ENCODE peak calls at places on chromosomes 6 and 20, in four cellular contexts. U is HepG2, O is breast epithelium, N is GM12892. B is an unnamed sample.
A peak's percentile ranks its signal among the peaks of the same experiment; 100 is the strongest.

GRCh38 chr6:116447496-116448011 is 13.6 kb upstream of the CALHM6 start:
- DNase-seq in U (no peak), O (no peak), N (no peak), B (no peak)

GRCh38 chr6:80165143-80165542 is 58.7 kb downstream of the BCKDHB start:
- DNase-seq in U (no peak), O (no peak), N (no peak), B (no peak)

GRCh38 chr20:48635791-48636267 is 192.0 kb downstream of the PREX1 start:
- DNase-seq in U (peak; percentile 29), O (no peak), N (peak; percentile 78), B (peak; percentile 85)

GRCh38 chr6:44732243-44732642 is 344.7 kb downstream of the CDC5L start:
- DNase-seq in U (no peak), O (no peak), N (no peak), B (no peak)

GRCh38 chr6:169173532-169174268 is 79.9 kb downstream of the THBS2 start:
- DNase-seq in U (no peak), O (no peak), N (no peak), B (no peak)

GRCh38 chr6:12909828-12910227 is 193.3 kb downstream of the PHACTR1 start:
- DNase-seq in U (no peak), O (no peak), N (no peak), B (no peak)

GRCh38 chr6:12335131-12335527 is 45.0 kb downstream of the EDN1 start:
- DNase-seq in U (no peak), O (no peak), N (no peak), B (no peak)

GRCh38 chr6:70274338-70274737 is 28.5 kb downstream of the COL9A1 start:
- DNase-seq in U (no peak), O (no peak), N (no peak), B (no peak)

GRCh38 chr6:67933278-67933677 is 701.8 kb upstream of the ADGRB3 start:
- DNase-seq in U (no peak), O (no peak), N (no peak), B (no peak)

GRCh38 chr6:136438445-136438844 is 111.8 kb downstream of the MAP7 start:
- DNase-seq in U (no peak), O (no peak), N (no peak), B (no peak)

GRCh38 chr20:23622839-23623343 is 14.9 kb downstream of the CST3 start:
- DNase-seq in U (peak; percentile 72), O (peak; percentile 64), N (no peak), B (no peak)

DNA sequence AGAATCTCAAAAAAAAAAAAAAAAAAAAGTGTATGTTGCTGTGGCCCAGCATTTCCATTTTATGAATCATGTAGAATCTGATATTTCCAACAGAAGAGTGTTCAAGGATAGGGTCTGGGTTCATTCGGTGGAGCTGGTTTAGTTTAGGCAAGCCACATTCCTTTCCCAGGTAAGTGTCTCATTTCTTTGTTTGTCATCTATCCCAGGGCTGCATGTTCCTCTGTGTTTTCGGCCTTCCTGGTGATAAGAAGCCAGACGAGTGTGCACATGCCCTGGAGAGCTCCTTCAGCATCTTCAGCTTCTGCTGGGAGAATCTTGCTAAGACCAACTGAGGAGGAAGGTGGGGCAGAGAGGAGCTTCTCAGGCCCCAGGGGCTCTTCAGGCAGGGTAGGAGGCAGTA is 38.2 kb downstream of the NFYA start:
- DNase-seq in U (no peak), O (no peak), N (no peak), B (no peak)
- TF ChIP-seq POLR2AphosphoS5 in U (no peak), O (no peak), N (no peak), B (no peak)

GRCh38 chr6:41498968-41499599 is 47.1 kb upstream of the FOXP4 start:
- DNase-seq in U (peak; percentile 93), O (peak; percentile 83), N (no peak), B (no peak)

GRCh38 chr6:41497573-41497972 is 48.6 kb upstream of the FOXP4 start:
- DNase-seq in U (no peak), O (no peak), N (no peak), B (no peak)

GRCh38 chr6:41492261-41492891 is 53.8 kb upstream of the FOXP4 start:
- DNase-seq in U (no peak), O (no peak), N (no peak), B (no peak)

GRCh38 chr6:41497994-41498393 is 48.2 kb upstream of the FOXP4 start:
- DNase-seq in U (no peak), O (no peak), N (no peak), B (no peak)

DNA sequence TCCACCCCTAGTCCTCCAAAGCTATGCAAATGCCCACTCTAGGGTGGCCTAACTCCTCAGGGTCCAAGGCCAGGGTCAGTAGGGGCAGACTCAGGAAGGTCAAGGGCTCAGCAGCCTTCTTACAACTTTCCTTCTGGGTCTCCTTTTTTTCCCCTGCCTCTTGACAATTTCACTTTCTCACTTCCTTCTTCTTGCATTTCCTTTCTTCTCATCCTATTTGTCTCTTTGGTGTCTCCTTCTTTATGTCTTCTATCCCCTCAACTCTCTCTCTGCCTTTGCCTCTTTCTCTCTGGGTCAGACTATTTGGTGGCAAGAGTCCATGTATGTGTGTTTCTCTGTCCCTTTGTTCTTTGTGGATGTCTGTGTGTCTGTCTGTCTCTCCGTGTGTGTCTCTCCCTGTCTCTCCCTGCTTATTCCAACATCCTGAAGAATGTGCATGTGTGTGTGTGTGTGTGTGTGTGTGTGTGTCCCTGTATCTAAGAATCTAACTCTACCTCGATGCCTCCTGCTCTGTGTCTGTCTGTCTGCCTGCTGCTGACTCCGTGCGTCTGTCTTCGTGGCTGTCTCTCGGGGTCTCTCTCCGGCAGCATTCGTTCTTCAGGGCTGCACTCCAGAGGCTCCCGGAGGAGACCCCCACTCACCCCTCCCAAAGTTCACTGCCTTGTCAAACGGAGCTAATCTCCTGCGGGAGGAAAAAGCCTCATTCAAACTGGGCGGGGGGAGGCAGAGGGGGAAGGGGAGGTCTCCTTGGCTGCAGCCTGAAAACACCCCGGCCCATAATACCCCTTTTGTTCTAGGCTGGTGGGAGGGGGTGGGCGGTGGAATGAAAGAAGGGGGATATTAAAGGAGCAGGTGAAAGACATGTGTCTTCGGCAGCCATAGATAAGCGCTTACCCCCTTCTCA is 51.7 kb upstream of the FOXP4 start:
- DNase-seq in U (no peak), O (no peak), N (no peak), B (no peak)
- TF ChIP-seq POLR2A in U (no peak), O (no peak), N (no peak), B (no peak)

GRCh38 chr20:41229259-41229658 is 88.3 kb downstream of the ZHX3 start:
- DNase-seq in U (no peak), O (no peak), N (no peak), B (no peak)
- TF ChIP-seq POLR2AphosphoS5 in U (no peak), O (no peak), N (no peak), B (no peak)

DNA sequence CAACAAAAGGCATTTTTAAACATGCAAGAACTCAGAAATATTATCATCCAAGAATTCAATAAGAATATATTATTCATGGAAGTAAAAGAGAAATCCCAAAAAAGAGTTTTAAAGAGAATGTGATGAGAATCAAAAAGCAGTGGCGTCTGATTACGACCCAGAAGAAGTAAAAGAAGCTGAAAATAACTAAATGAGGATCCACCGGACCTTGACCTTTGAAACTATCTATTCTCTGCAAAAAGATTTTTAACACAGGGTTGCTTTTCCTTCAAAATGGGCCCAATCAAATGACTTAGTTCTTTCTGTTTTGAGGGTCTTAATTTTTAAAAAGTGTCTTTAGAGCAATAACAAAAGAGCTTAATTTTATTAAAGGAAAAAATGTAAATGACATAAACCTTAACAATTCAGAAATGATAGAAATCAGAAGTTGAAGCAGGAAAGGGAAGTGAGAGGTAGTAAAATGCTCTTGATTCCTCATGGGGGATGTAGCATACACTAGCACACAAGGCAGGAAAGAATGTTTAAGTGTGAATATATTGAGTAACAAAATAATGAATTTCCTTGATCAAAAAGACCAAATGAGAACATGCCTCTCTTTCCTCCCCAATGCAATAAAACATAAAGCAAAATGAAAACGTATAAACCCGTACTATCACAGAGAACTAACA is 223.1 kb upstream of the PRDM1 start:
- DNase-seq in U (no peak), O (no peak), N (no peak), B (no peak)
- TF ChIP-seq POLR2A in U (no peak), O (no peak), N (no peak), B (no peak)

GRCh38 chr6:41132254-41132653 is 21.9 kb downstream of the TREML1 start:
- DNase-seq in U (no peak), O (no peak), N (no peak), B (no peak)
- TF ChIP-seq POLR2AphosphoS5 in U (no peak), O (no peak), N (no peak), B (no peak)

GRCh38 chr6:92545861-92546260 is 873.5 kb downstream of the EPHA7 start:
- DNase-seq in U (no peak), O (no peak), N (no peak), B (no peak)
- TF ChIP-seq POLR2A in U (no peak), O (no peak), N (no peak), B (no peak)

GRCh38 chr6:1290805-1291204 is 21.1 kb upstream of the FOXQ1 start:
- DNase-seq in U (no peak), O (no peak), N (no peak), B (no peak)
- TF ChIP-seq POLR2AphosphoS5 in U (no peak), O (no peak), N (no peak), B (no peak)

GRCh38 chr20:63692436-63693078 is 3.9 kb upstream of the TNFRSF6B start:
- DNase-seq in U (no peak), O (no peak), N (no peak), B (peak; percentile 65)

GRCh38 chr20:63694596-63695418 is 1.6 kb upstream of the TNFRSF6B start:
- DNase-seq in U (no peak), O (no peak), N (peak; percentile 19), B (peak; percentile 75)

GRCh38 chr20:63695419-63696310 is 787 bp upstream of the TNFRSF6B start:
- DNase-seq in U (no peak), O (no peak), N (peak; percentile 22), B (no peak)

GRCh38 chr20:63693079-63693974 is 3.1 kb upstream of the TNFRSF6B start:
- DNase-seq in U (no peak), O (no peak), N (no peak), B (peak; percentile 66)

DNA sequence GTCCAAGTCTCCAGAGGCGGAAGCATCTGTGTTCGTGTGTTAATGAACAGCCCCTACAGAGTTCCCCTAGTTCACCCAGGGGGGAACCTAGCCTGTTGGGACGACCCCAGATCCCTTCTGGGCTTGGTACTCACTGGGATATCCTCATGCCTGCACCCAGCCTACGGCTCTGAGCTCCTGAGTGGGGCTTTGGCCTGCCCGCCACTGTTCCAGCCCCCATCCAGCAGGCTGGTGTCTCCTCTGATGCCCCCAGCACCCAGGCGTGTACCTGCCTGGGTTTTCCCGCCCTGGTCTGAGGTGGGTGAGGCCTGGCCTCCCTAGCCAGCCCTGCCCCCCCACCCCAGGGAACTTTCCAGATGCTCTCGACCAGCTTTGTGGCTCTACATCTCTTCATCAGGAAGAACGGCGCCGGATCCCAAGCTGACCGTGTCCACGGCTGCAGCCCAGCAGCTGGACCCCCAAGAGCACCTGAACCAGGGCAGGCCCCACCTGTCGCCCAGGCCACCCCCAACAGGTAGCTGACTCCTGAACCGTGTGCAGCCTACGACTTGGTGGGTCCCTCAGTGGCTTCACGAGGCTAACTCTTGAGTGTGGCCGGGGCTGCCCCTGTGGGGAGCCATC is 2.4 kb upstream of the TNFRSF6B start:
- DNase-seq in U (no peak), O (no peak), N (no peak), B (peak; percentile 64)
- TF ChIP-seq POLR2A in U (no peak), O (no peak), N (no peak), B (no peak)

B was measured in spleen.